ENCODE peak calls at places on chromosome 17, in seven cellular contexts. E is tibial nerve, A is heart left ventricle, L is mammary epithelial cell, X is lung, C is thoracic aorta, Y is psoas muscle. R is an unnamed sample.

GRCh38 chr17:58330544-58330996 is 2.0 kb upstream of the TSPOAP1 start:
- DNase-seq in E (no peak), A (no peak), L (no peak), X (no peak), C (no peak), Y (no peak), R (no peak)

GRCh38 chr17:82014432-82014831 is 8.2 kb downstream of the CENPX start:
- DNase-seq in E (no peak), A (no peak), L (no peak), X (no peak), C (no peak), Y (no peak), R (no peak)

GRCh38 chr17:80827646-80828643 is 163.7 kb upstream of the CHMP6 start:
- DNase-seq in E (no peak), A (no peak), L (no peak), X (no peak), C (no peak), Y (no peak), R (no peak)

GRCh38 chr17:42775534-42776098 is 2.4 kb downstream of the VPS25 start:
- DNase-seq in E (no peak), A (no peak), L (no peak), X (no peak), C (no peak), Y (no peak), R (no peak)

GRCh38 chr17:867896-868489 is 85.8 kb downstream of the MRM3 start:
- DNase-seq in E (no peak), A (no peak), L (no peak), X (no peak), C (no peak), Y (no peak), R (no peak)

GRCh38 chr17:2563061-2563460 is 30.4 kb upstream of the PAFAH1B1 start:
- DNase-seq in E (no peak), A (no peak), L (peak; percentile 95), X (no peak), C (no peak), Y (no peak), R (no peak)

GRCh38 chr17:41792835-41793748 is 6.6 kb upstream of the JUP start:
- DNase-seq in E (no peak), A (peak; percentile 74), L (peak; percentile 97), X (peak; percentile 71), C (no peak), Y (no peak), R (no peak)

GRCh38 chr17:79619636-79620206 is 8.9 kb upstream of the RBFOX3 start:
- DNase-seq in E (no peak), A (peak; percentile 2), L (no peak), X (no peak), C (no peak), Y (no peak), R (no peak)

GRCh38 chr17:1056761-1057160 is 59.8 kb downstream of the TIMM22 start:
- DNase-seq in E (no peak), A (no peak), L (no peak), X (no peak), C (no peak), Y (peak; percentile 9), R (no peak)

GRCh38 chr17:58281511-58282011 is 826 bp upstream of the MPO start:
- DNase-seq in E (no peak), A (no peak), L (no peak), X (no peak), C (no peak), Y (no peak), R (no peak)

GRCh38 chr17:27986805-27987684 is 55.4 kb upstream of the NLK start:
- DNase-seq in E (no peak), A (no peak), L (no peak), X (no peak), C (no peak), Y (no peak), R (no peak)

GRCh38 chr17:51257150-51258081 is 2.4 kb downstream of the MBTD1 start:
- DNase-seq in E (no peak), A (no peak), L (no peak), X (no peak), C (no peak), Y (no peak), R (no peak)

GRCh38 chr17:80859004-80859941 is 132.4 kb upstream of the CHMP6 start:
- DNase-seq in E (peak; percentile 67), A (peak; percentile 66), L (peak; percentile 85), X (peak; percentile 54), C (peak; percentile 28), Y (peak; percentile 80), R (no peak)

GRCh38 chr17:44221072-44221861 is 1.8 kb upstream of the UBTF start:
- DNase-seq in E (peak; percentile 54), A (peak; percentile 85), L (peak; percentile 66), X (peak; percentile 68), C (no peak), Y (peak; percentile 67), R (peak; percentile 68)

GRCh38 chr17:50872710-50873424 is 6.7 kb upstream of the TOB1 start:
- DNase-seq in E (no peak), A (no peak), L (peak; percentile 71), X (no peak), C (no peak), Y (peak; percentile 48), R (peak; percentile 55)

GRCh38 chr17:28879886-28880571 is 17.5 kb downstream of the FLOT2 start:
- DNase-seq in E (no peak), A (no peak), L (no peak), X (no peak), C (no peak), Y (peak; percentile 5), R (no peak)

GRCh38 chr17:11245792-11246191 is 4.8 kb downstream of the SHISA6 start:
- DNase-seq in E (no peak), A (no peak), L (no peak), X (no peak), C (no peak), Y (no peak), R (no peak)

GRCh38 chr17:38791162-38791561 is 8.2 kb downstream of the PIP4K2B start:
- DNase-seq in E (no peak), A (no peak), L (no peak), X (no peak), C (no peak), Y (no peak), R (no peak)

GRCh38 chr17:14299261-14300093 is 1.4 kb upstream of the HS3ST3B1 start:
- DNase-seq in E (no peak), A (peak; percentile 32), L (no peak), X (peak; percentile 36), C (no peak), Y (peak; percentile 48), R (peak; percentile 44)

DNA sequence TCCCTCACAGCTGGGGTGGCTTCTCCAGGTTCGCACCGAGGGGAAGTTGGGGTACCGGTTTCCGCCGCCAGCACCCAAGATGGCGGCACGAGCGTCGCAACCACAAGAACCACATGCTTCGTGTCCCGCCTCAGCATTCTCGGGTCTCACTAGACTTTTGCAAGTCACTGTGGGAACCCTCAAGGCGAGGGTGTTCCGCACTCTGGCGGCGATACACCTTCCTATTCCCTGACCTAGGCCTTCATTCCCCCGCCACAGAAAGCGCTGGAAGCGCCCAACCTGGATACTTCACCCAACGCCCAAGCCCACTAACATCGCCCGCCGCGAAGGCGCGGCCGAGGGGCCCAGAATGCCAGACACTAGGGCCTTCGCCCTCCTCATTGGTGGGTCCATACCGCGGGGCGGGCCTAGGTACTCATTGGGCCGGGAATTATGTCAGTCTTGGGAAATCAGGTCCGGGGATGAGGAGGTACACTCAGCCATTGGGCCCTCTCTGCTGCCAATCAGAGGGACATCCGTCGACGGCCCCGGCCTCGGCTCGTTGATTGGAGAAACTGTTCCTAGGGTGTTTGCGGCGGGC is 328 bp upstream of the NFE2L1 start:
- DNase-seq in E (peak; percentile 99), A (peak; percentile 100), L (peak; percentile 100), X (peak; percentile 100), C (peak; percentile 99), Y (peak; percentile 99), R (peak; percentile 99)
- H3K4me1 ChIP-seq in E (peaks cover 31% of the 10 kb centered on the region), A (peaks cover 47% of the 10 kb centered on the region), L (peaks cover 61% of the 10 kb centered on the region), X (peaks cover 22% of the 10 kb centered on the region), C (peaks cover 38% of the 10 kb centered on the region), Y (peaks cover 47% of the 10 kb centered on the region), R (peaks cover 19% of the 10 kb centered on the region)

DNA sequence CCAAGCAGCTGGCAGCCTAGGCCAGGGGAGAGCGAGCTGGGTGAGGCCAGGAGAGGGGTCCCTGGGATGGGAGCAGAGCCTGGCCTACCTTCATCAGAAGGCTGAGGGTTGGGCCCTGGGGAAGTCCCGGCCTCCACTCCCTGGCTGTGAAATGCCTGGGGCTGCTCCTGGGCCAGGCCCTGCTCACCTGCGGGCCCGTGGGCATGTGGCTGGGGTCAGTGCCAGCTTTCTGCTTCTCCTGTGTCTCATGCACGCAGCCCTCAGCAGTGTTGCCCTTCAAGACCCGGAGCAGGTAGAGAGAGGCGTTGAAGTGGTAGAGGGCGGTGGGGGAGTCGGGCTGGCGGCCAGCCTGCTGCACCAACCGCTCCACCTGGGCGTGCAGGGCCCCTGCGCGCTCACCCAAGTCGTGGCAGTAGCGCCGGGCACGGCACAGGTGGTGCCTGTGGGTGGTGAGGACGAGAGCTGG is 12.4 kb downstream of the MYBBP1A start:
- DNase-seq in E (no peak), A (no peak), L (no peak), X (no peak), C (no peak), Y (no peak), R (no peak)
- H3K36me3 ChIP-seq in E (peaks cover 36% of the 10 kb centered on the region), A (no peaks in the 10 kb centered on the region), L (peaks cover 19% of the 10 kb centered on the region), X (peaks cover 14% of the 10 kb centered on the region), C (peaks cover 38% of the 10 kb centered on the region), Y (peaks cover 3% of the 10 kb centered on the region), R (no peaks in the 10 kb centered on the region)

GRCh38 chr17:60387666-60388065 is 4.3 kb downstream of the USP32 start:
- DNase-seq in E (no peak), A (no peak), L (no peak), X (no peak), C (no peak), Y (no peak), R (no peak)

GRCh38 chr17:60383379-60383778 is 8.6 kb downstream of the USP32 start:
- DNase-seq in E (no peak), A (no peak), L (no peak), X (no peak), C (no peak), Y (no peak), R (no peak)

GRCh38 chr17:60386137-60386395 is 5.9 kb downstream of the USP32 start:
- DNase-seq in E (no peak), A (no peak), L (no peak), X (no peak), C (no peak), Y (no peak), R (no peak)

GRCh38 chr17:60388742-60389141 is 3.2 kb downstream of the USP32 start:
- DNase-seq in E (no peak), A (no peak), L (no peak), X (no peak), C (no peak), Y (no peak), R (no peak)

GRCh38 chr17:60386475-60387058 is 5.4 kb downstream of the USP32 start:
- DNase-seq in E (no peak), A (no peak), L (no peak), X (no peak), C (no peak), Y (no peak), R (no peak)
- H3K4me1 ChIP-seq in E (peaks cover 24% of the 10 kb centered on the region), A (peaks cover 6% of the 10 kb centered on the region), L (peaks cover 18% of the 10 kb centered on the region), X (peaks cover 8% of the 10 kb centered on the region), C (peaks cover 20% of the 10 kb centered on the region), Y (peaks cover 70% of the 10 kb centered on the region), R (peaks cover 8% of the 10 kb centered on the region)

DNA sequence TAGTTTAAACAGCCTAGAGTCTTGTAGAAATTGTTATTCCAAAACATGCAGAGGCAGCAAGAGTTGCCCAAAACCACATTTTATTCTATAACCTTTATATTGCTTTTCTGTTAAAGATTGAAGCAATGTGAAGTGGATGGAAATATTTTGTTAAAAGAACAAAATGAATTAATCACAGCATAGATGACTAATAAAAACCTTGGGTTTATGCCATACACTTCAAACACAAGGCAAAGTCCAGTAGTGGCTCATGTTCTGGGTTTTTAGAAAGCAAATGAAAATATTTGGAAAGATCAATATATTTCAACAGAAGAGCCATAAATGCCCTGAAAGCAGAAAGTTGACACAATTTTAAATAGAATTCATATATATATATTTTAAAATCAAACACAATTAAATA is 36.7 kb upstream of the ULK2 start:
- DNase-seq in E (no peak), A (no peak), L (no peak), X (no peak), C (no peak), Y (no peak), R (no peak)
- H3K36me3 ChIP-seq in E (peaks cover 22% of the 10 kb centered on the region), A (no peaks in the 10 kb centered on the region), L (peaks cover 14% of the 10 kb centered on the region), X (peaks cover 35% of the 10 kb centered on the region), C (peaks cover 43% of the 10 kb centered on the region), Y (peaks cover 11% of the 10 kb centered on the region), R (peaks cover 19% of the 10 kb centered on the region)